ENCODE peak calls at places on chromosome 12, in seven cellular contexts. Y is stomach, H is mammary epithelial cell, I is DND-41, E is pancreas, S is IMR-90, Q is esophagus squamous epithelium. U is an unnamed sample. For H3K27me3, the result is how much of the 10 kb centered on the place peaks cover.

GRCh38 chr12:124565071-124565491 is 2.3 kb downstream of the NCOR2 start:
- DNase-seq in Y (no peak), H (no peak), I (no peak), E (peak), S (no peak), Q (no peak), U (peak)

GRCh38 chr12:6278439-6279255 is 31.8 kb upstream of the PLEKHG6 start:
- DNase-seq in Y (peak), H (peak), I (peak), E (peak), S (peak), Q (no peak), U (peak)

GRCh38 chr12:22361785-22362184 is 27.3 kb upstream of the ST8SIA1 start:
- DNase-seq in Y (no peak), H (no peak), I (no peak), E (no peak), S (no peak), Q (no peak), U (no peak)

GRCh38 chr12:66239295-66239694 is 50.3 kb downstream of the IRAK3 start:
- DNase-seq in Y (no peak), H (no peak), I (no peak), E (no peak), S (no peak), Q (no peak), U (no peak)

GRCh38 chr12:122067966-122068365 is 10.6 kb upstream of the MLXIP start:
- DNase-seq in Y (peak), H (no peak), I (peak), E (no peak), S (peak), Q (no peak), U (no peak)

GRCh38 chr12:104485651-104486341 is 29.0 kb downstream of the CHST11 start:
- DNase-seq in Y (no peak), H (no peak), I (peak), E (no peak), S (no peak), Q (no peak), U (no peak)

GRCh38 chr12:70236990-70237389 is 6.2 kb upstream of the CNOT2 start:
- DNase-seq in Y (no peak), H (no peak), I (no peak), E (no peak), S (no peak), Q (no peak), U (no peak)

GRCh38 chr12:46671102-46671501 is 154.7 kb downstream of the SLC38A4 start:
- DNase-seq in Y (no peak), H (no peak), I (no peak), E (no peak), S (no peak), Q (no peak), U (no peak)

GRCh38 chr12:122094735-122095561 is 16.4 kb downstream of the MLXIP start:
- DNase-seq in Y (no peak), H (no peak), I (no peak), E (no peak), S (peak), Q (no peak), U (no peak)

GRCh38 chr12:67797316-67797741 is 148.8 kb downstream of the DYRK2 start:
- DNase-seq in Y (no peak), H (no peak), I (no peak), E (no peak), S (peak), Q (no peak), U (no peak)

GRCh38 chr12:51828951-51829581 is 19.5 kb downstream of the FIGNL2 start:
- DNase-seq in Y (no peak), H (no peak), I (no peak), E (no peak), S (no peak), Q (no peak), U (no peak)

GRCh38 chr12:89129471-89129870 is 222.8 kb downstream of the DUSP6 start:
- DNase-seq in Y (no peak), H (no peak), I (peak), E (no peak), S (no peak), Q (no peak), U (no peak)

GRCh38 chr12:8036366-8036765 is 3.9 kb downstream of the FOXJ2 start:
- DNase-seq in Y (peak), H (no peak), I (no peak), E (no peak), S (no peak), Q (no peak), U (no peak)

GRCh38 chr12:60421741-60422140 is 825.9 kb downstream of the SLC16A7 start:
- DNase-seq in Y (no peak), H (no peak), I (no peak), E (no peak), S (peak), Q (no peak), U (no peak)

GRCh38 chr12:8647968-8648367 is 14.7 kb downstream of the MFAP5 start:
- DNase-seq in Y (no peak), H (no peak), I (no peak), E (no peak), S (no peak), Q (no peak), U (no peak)

GRCh38 chr12:46627686-46628085 is 198.1 kb downstream of the SLC38A4 start:
- DNase-seq in Y (no peak), H (peak), I (no peak), E (no peak), S (peak), Q (no peak), U (no peak)

GRCh38 chr12:56398324-56398723 is 35.7 kb upstream of the APOF start:
- DNase-seq in Y (no peak), H (no peak), I (no peak), E (no peak), S (no peak), Q (no peak), U (no peak)

GRCh38 chr12:66074561-66074960 is 56.0 kb downstream of the LLPH start:
- DNase-seq in Y (no peak), H (no peak), I (no peak), E (no peak), S (peak), Q (no peak), U (no peak)

GRCh38 chr12:57627504-57628279 is 5.3 kb downstream of the B4GALNT1 start:
- DNase-seq in Y (no peak), H (no peak), I (no peak), E (peak), S (no peak), Q (no peak), U (no peak)

GRCh38 chr12:6752181-6752930 is 585 bp downstream of the MLF2 start:
- DNase-seq in Y (no peak), H (peak), I (peak), E (no peak), S (peak), Q (no peak), U (peak)

GRCh38 chr12:75208851-75209781 is 523 bp downstream of the KCNC2 start:
- DNase-seq in Y (no peak), H (peak), I (peak), E (peak), S (peak), Q (no peak), U (peak)

GRCh38 chr12:459430-460258 is at the start of gene B4GALNT3:
- DNase-seq in Y (peak), H (peak), I (no peak), E (peak), S (no peak), Q (no peak), U (no peak)

GRCh38 chr12:64494998-64495729 is 43.2 kb downstream of the TBK1 start:
- DNase-seq in Y (no peak), H (no peak), I (no peak), E (no peak), S (no peak), Q (no peak), U (no peak)

GRCh38 chr12:115543269-115543668 is 734.2 kb downstream of the MED13L start:
- DNase-seq in Y (no peak), H (no peak), I (no peak), E (no peak), S (peak), Q (no peak), U (no peak)

GRCh38 chr12:52871291-52871961 is 22.6 kb upstream of the KRT78 start:
- DNase-seq in Y (peak), H (peak), I (no peak), E (no peak), S (peak), Q (no peak), U (no peak)

GRCh38 chr12:8951744-8952143 is 2.3 kb upstream of the M6PR start:
- DNase-seq in Y (no peak), H (no peak), I (no peak), E (no peak), S (no peak), Q (no peak), U (no peak)

GRCh38 chr12:104232609-104233280 is 17.2 kb downstream of the TXNRD1 start:
- DNase-seq in Y (no peak), H (peak), I (no peak), E (no peak), S (no peak), Q (no peak), U (no peak)

GRCh38 chr12:104050436-104050835 is 449 bp upstream of the GLT8D2 start:
- DNase-seq in Y (no peak), H (no peak), I (no peak), E (no peak), S (no peak), Q (no peak), U (no peak)

DNA sequence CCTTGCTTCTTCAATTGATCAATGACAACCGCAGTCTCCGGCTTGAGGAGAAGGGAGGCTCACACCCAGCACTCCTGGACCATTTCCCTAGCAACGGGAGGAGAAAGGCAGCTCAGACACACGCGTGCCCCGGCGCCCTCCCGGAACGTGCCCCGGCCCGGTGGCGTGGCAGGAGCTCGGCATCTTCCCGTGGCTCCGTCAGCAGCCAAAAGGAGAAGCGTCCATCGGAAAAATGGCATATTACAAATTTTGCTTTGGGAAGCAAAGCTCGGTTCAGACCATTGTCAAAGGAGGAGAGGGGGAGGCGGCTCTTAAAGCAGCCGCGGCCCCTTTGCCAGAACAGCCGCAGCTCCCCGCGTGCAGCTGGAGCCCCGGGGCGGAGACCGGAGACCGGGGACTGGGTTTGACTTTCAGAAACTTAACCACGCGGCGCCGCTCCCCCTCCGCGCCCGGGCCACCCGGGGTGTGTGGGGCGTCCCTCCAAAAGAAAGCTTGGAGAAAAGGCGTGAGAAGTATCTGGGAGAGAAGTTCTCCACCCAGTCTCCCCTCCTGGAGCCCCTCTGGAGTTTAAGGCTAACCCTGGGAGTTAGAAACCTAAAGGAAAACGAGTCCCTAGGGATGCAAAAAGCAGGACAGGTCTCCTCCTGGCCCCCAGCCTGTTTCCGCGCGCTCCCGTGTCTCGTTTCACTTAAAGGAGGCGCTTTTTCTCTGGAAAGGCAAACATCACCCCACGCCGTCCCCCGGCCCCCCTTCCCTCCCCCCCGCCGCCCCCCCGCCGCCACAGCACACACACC is 532 bp downstream of the PPFIA2 start:
- DNase-seq in Y (no peak), H (no peak), I (no peak), E (peak), S (no peak), Q (no peak), U (peak)
- H3K27me3 ChIP-seq in Y (under half), H (under half), I (under half), E (under half), S (under half), Q (under half), U (under half)

GRCh38 chr12:108563804-108564151 is 1.4 kb downstream of the ISCU start:
- DNase-seq in Y (no peak), H (no peak), I (no peak), E (no peak), S (no peak), Q (no peak), U (no peak)
- TF ChIP-seq CTCF in Y (no peak), H (no peak), I (no peak), E (no peak), S (no peak), Q (no peak), U (no peak)

GRCh38 chr12:130792926-130793849 is 45.9 kb downstream of the STX2 start:
- DNase-seq in Y (no peak), H (no peak), I (no peak), E (no peak), S (no peak), Q (no peak), U (no peak)

GRCh38 chr12:130799051-130799450 is 40.0 kb downstream of the STX2 start:
- DNase-seq in Y (no peak), H (no peak), I (no peak), E (no peak), S (peak), Q (no peak), U (no peak)

GRCh38 chr12:130800312-130800711 is 38.7 kb downstream of the STX2 start:
- DNase-seq in Y (no peak), H (no peak), I (no peak), E (no peak), S (no peak), Q (no peak), U (no peak)

GRCh38 chr12:130795906-130796305 is 43.1 kb downstream of the STX2 start:
- DNase-seq in Y (no peak), H (no peak), I (no peak), E (no peak), S (no peak), Q (no peak), U (no peak)

DNA sequence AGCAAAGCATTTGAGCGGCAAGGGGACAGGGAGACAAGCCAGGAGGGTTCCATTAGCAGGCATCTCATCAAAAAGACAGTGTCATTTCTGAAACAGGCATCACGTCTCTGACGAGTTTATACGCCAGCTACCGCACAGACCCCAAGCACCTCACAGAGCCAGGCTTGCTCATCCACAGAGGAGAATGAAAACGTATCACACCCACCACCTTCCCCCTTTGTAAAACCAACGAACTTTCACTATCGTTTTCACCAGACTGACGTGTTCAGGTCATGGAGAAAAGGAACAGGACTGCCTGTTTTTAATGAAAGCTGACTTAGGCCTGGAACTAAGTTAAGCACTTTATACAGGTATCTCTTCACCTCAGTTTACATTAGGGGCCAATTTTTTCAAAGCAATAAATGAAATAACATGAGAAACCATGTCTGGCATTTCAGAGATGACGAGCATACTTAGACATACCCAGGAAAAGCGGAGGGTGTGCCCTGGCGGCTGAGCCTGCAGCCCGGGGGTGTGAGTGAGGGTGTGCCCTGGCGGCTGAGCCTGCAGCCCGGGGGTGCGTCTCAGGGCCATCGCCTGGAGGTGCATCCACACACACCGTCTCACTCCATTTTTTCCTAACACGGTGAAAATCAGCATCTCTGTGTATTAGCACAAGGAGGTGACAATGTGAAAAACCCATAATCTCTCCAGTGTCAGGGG is 41.9 kb downstream of the STX2 start:
- DNase-seq in Y (no peak), H (no peak), I (no peak), E (no peak), S (no peak), Q (no peak), U (no peak)
- H3K27me3 ChIP-seq in Y (under half), H (under half), I (under half), E (under half), S (under half), Q (under half), U (under half)

GRCh38 chr12:3342051-3342450 is 149.0 kb upstream of the PRMT8 start:
- DNase-seq in Y (peak), H (no peak), I (peak), E (no peak), S (peak), Q (no peak), U (peak)
- TF ChIP-seq CTCF in Y (peak), H (peak), I (peak), E (no peak), S (peak), Q (peak), U (peak)

GRCh38 chr12:54049164-54049563 is 4.5 kb upstream of the HOXC4 start:
- DNase-seq in Y (no peak), H (no peak), I (no peak), E (no peak), S (no peak), Q (no peak), U (no peak)

GRCh38 chr12:54052745-54053624 is 650 bp upstream of the HOXC4 start:
- DNase-seq in Y (no peak), H (no peak), I (peak), E (no peak), S (no peak), Q (no peak), U (no peak)

GRCh38 chr12:54050479-54050805 is 3.2 kb upstream of the HOXC4 start:
- DNase-seq in Y (no peak), H (no peak), I (no peak), E (no peak), S (no peak), Q (no peak), U (no peak)

GRCh38 chr12:54051916-54052744 is 1.5 kb upstream of the HOXC4 start:
- DNase-seq in Y (no peak), H (no peak), I (no peak), E (no peak), S (no peak), Q (no peak), U (no peak)

GRCh38 chr12:54051081-54051912 is 2.3 kb upstream of the HOXC4 start:
- DNase-seq in Y (no peak), H (peak), I (no peak), E (no peak), S (no peak), Q (no peak), U (no peak)
- H3K27me3 ChIP-seq in Y (half or more), H (under half), I (under half), E (under half), S (half or more), Q (under half), U (half or more)

U was measured in dorsolateral prefrontal cortex.